ENCODE peak calls at places on chromosomes 12 and 14, in seven cellular contexts. One of them, this sample, is unnamed.

GRCh38 chr14:96090441-96091148 is 51.4 kb downstream of the C14orf132 start:
- DNase-seq in dorsolateral prefrontal cortex: peak
- DNase-seq in Daoy: peak
- DNase-seq in aorta: peak
- DNase-seq in RCC 7860: no peak
- DNase-seq in ELR: no peak
- DNase-seq in occipital lobe: peak
- DNase-seq in this sample: peak

GRCh38 chr12:56979628-56980027 is 22.2 kb upstream of the RDH16 start:
- DNase-seq in dorsolateral prefrontal cortex: no peak
- DNase-seq in Daoy: no peak
- DNase-seq in aorta: no peak
- DNase-seq in RCC 7860: no peak
- DNase-seq in ELR: no peak
- DNase-seq in occipital lobe: no peak
- DNase-seq in this sample: no peak

GRCh38 chr14:69547701-69548348 is 26.8 kb downstream of the CCDC177 start:
- DNase-seq in dorsolateral prefrontal cortex: peak
- DNase-seq in Daoy: peak
- DNase-seq in aorta: no peak
- DNase-seq in RCC 7860: no peak
- DNase-seq in ELR: peak
- DNase-seq in occipital lobe: peak
- DNase-seq in this sample: no peak

GRCh38 chr12:3493225-3494049 is 2.4 kb downstream of the PRMT8 start:
- DNase-seq in dorsolateral prefrontal cortex: peak
- DNase-seq in Daoy: no peak
- DNase-seq in aorta: no peak
- DNase-seq in RCC 7860: no peak
- DNase-seq in ELR: no peak
- DNase-seq in occipital lobe: peak
- DNase-seq in this sample: peak

GRCh38 chr14:86022031-86022629 is 492.2 kb downstream of the FLRT2 start:
- DNase-seq in dorsolateral prefrontal cortex: no peak
- DNase-seq in Daoy: no peak
- DNase-seq in aorta: no peak
- DNase-seq in RCC 7860: no peak
- DNase-seq in ELR: peak
- DNase-seq in occipital lobe: no peak
- DNase-seq in this sample: no peak

GRCh38 chr12:3342051-3342450 is 149.0 kb upstream of the PRMT8 start:
- DNase-seq in dorsolateral prefrontal cortex: peak
- DNase-seq in Daoy: peak
- DNase-seq in aorta: no peak
- DNase-seq in RCC 7860: no peak
- DNase-seq in ELR: peak
- DNase-seq in occipital lobe: peak
- DNase-seq in this sample: peak

GRCh38 chr12:121799842-121800693 is 3.7 kb upstream of the SETD1B start:
- DNase-seq in dorsolateral prefrontal cortex: peak
- DNase-seq in Daoy: peak
- DNase-seq in aorta: peak
- DNase-seq in RCC 7860: peak
- DNase-seq in ELR: peak
- DNase-seq in occipital lobe: peak
- DNase-seq in this sample: peak

GRCh38 chr12:132143328-132144071 is 619 bp downstream of the DDX51 start:
- DNase-seq in dorsolateral prefrontal cortex: no peak
- DNase-seq in Daoy: no peak
- DNase-seq in aorta: peak
- DNase-seq in RCC 7860: no peak
- DNase-seq in ELR: peak
- DNase-seq in occipital lobe: no peak
- DNase-seq in this sample: no peak

GRCh38 chr12:60172266-60172665 is 576.4 kb downstream of the SLC16A7 start:
- DNase-seq in dorsolateral prefrontal cortex: no peak
- DNase-seq in Daoy: no peak
- DNase-seq in aorta: no peak
- DNase-seq in RCC 7860: no peak
- DNase-seq in ELR: peak
- DNase-seq in occipital lobe: no peak
- DNase-seq in this sample: no peak

GRCh38 chr14:23379331-23380196 is 2.7 kb downstream of the CMTM5 start:
- DNase-seq in dorsolateral prefrontal cortex: no peak
- DNase-seq in Daoy: peak
- DNase-seq in aorta: no peak
- DNase-seq in RCC 7860: no peak
- DNase-seq in ELR: peak
- DNase-seq in occipital lobe: no peak
- DNase-seq in this sample: peak

GRCh38 chr12:100437038-100437841 is 36.4 kb upstream of the NR1H4 start:
- DNase-seq in dorsolateral prefrontal cortex: no peak
- DNase-seq in Daoy: no peak
- DNase-seq in aorta: no peak
- DNase-seq in RCC 7860: no peak
- DNase-seq in ELR: no peak
- DNase-seq in occipital lobe: no peak
- DNase-seq in this sample: no peak

GRCh38 chr14:68816183-68816942 is 23.5 kb upstream of the ZFP36L1 start:
- DNase-seq in dorsolateral prefrontal cortex: peak
- DNase-seq in Daoy: peak
- DNase-seq in aorta: peak
- DNase-seq in RCC 7860: peak
- DNase-seq in ELR: peak
- DNase-seq in occipital lobe: peak
- DNase-seq in this sample: peak

GRCh38 chr14:58078068-58078467 is 73.9 kb downstream of the ARMH4 start:
- DNase-seq in dorsolateral prefrontal cortex: no peak
- DNase-seq in Daoy: peak
- DNase-seq in aorta: no peak
- DNase-seq in RCC 7860: peak
- DNase-seq in ELR: peak
- DNase-seq in occipital lobe: no peak
- DNase-seq in this sample: no peak

GRCh38 chr12:76591461-76591860 is 31.9 kb upstream of the OSBPL8 start:
- DNase-seq in dorsolateral prefrontal cortex: no peak
- DNase-seq in Daoy: no peak
- DNase-seq in aorta: no peak
- DNase-seq in RCC 7860: no peak
- DNase-seq in ELR: no peak
- DNase-seq in occipital lobe: no peak
- DNase-seq in this sample: no peak

GRCh38 chr12:92210062-92210461 is 64.4 kb upstream of the BTG1 start:
- DNase-seq in dorsolateral prefrontal cortex: no peak
- DNase-seq in Daoy: no peak
- DNase-seq in aorta: no peak
- DNase-seq in RCC 7860: no peak
- DNase-seq in ELR: no peak
- DNase-seq in occipital lobe: no peak
- DNase-seq in this sample: no peak

GRCh38 chr12:72024613-72025012 is 86.0 kb downstream of the TPH2 start:
- DNase-seq in dorsolateral prefrontal cortex: no peak
- DNase-seq in Daoy: no peak
- DNase-seq in aorta: no peak
- DNase-seq in RCC 7860: no peak
- DNase-seq in ELR: no peak
- DNase-seq in occipital lobe: no peak
- DNase-seq in this sample: no peak